ENCODE peak calls at places on chromosomes 7 and 10, in nine cellular contexts. K, A, U, B, F, R, O, W and P are unnamed samples.

GRCh38 chr7:157813741-157814661 is 477.2 kb downstream of the DNAJB6 start:
- DNase-seq in K (no peak), A (no peak), U (no peak), B (no peak), F (no peak), R (no peak), O (no peak), W (no peak), P (no peak)

GRCh38 chr7:31336202-31337035 is 4.1 kb downstream of the NEUROD6 start:
- DNase-seq in K (no peak), A (no peak), U (no peak), B (no peak), F (no peak), R (no peak), O (no peak), W (no peak), P (no peak)

GRCh38 chr10:69731184-69731583 is 70.5 kb upstream of the COL13A1 start:
- DNase-seq in K (peak), A (no peak), U (no peak), B (no peak), F (no peak), R (peak), O (no peak), W (peak), P (peak)

GRCh38 chr10:34432589-34432988 is 382.5 kb downstream of the PARD3 start:
- DNase-seq in K (no peak), A (no peak), U (no peak), B (peak), F (no peak), R (no peak), O (no peak), W (no peak), P (no peak)

GRCh38 chr7:40840990-40841389 is 706.2 kb downstream of the SUGCT start:
- DNase-seq in K (no peak), A (no peak), U (no peak), B (no peak), F (no peak), R (no peak), O (no peak), W (no peak), P (no peak)

GRCh38 chr10:132972149-132972985 is 30.0 kb upstream of the CFAP46 start:
- DNase-seq in K (no peak), A (no peak), U (no peak), B (no peak), F (no peak), R (no peak), O (no peak), W (no peak), P (no peak)

GRCh38 chr7:834277-834676 is 2.0 kb downstream of the SUN1 start:
- DNase-seq in K (no peak), A (no peak), U (no peak), B (no peak), F (no peak), R (no peak), O (no peak), W (no peak), P (no peak)

GRCh38 chr7:29080803-29081202 is 65.5 kb downstream of the CPVL start:
- DNase-seq in K (no peak), A (no peak), U (no peak), B (peak), F (no peak), R (no peak), O (no peak), W (no peak), P (no peak)

GRCh38 chr7:47441796-47442744 is 139.8 kb downstream of the TNS3 start:
- DNase-seq in K (peak), A (no peak), U (no peak), B (no peak), F (no peak), R (peak), O (no peak), W (peak), P (peak)

GRCh38 chr10:27448926-27449325 is 55.2 kb upstream of the RAB18 start:
- DNase-seq in K (peak), A (no peak), U (no peak), B (peak), F (peak), R (peak), O (no peak), W (peak), P (no peak)

GRCh38 chr7:101884671-101885596 is 67.5 kb downstream of the CUX1 start:
- DNase-seq in K (no peak), A (peak), U (peak), B (no peak), F (no peak), R (no peak), O (peak), W (no peak), P (peak)

GRCh38 chr7:37045786-37046185 is 321.5 kb upstream of the AOAH start:
- DNase-seq in K (no peak), A (no peak), U (no peak), B (no peak), F (no peak), R (no peak), O (no peak), W (no peak), P (peak)

GRCh38 chr7:150369740-150370501 is 1.3 kb downstream of the REPIN1 start:
- DNase-seq in K (no peak), A (no peak), U (no peak), B (no peak), F (no peak), R (no peak), O (no peak), W (no peak), P (no peak)

GRCh38 chr7:150371131-150371995 is 2.7 kb downstream of the REPIN1 start:
- DNase-seq in K (no peak), A (no peak), U (no peak), B (no peak), F (no peak), R (no peak), O (no peak), W (no peak), P (no peak)

GRCh38 chr7:150371996-150372270 is 3.3 kb downstream of the REPIN1 start:
- DNase-seq in K (no peak), A (no peak), U (no peak), B (no peak), F (no peak), R (no peak), O (no peak), W (no peak), P (no peak)

GRCh38 chr7:150368884-150369739 is 490 bp downstream of the REPIN1 start:
- DNase-seq in K (peak), A (peak), U (peak), B (no peak), F (peak), R (no peak), O (peak), W (peak), P (peak)

DNA sequence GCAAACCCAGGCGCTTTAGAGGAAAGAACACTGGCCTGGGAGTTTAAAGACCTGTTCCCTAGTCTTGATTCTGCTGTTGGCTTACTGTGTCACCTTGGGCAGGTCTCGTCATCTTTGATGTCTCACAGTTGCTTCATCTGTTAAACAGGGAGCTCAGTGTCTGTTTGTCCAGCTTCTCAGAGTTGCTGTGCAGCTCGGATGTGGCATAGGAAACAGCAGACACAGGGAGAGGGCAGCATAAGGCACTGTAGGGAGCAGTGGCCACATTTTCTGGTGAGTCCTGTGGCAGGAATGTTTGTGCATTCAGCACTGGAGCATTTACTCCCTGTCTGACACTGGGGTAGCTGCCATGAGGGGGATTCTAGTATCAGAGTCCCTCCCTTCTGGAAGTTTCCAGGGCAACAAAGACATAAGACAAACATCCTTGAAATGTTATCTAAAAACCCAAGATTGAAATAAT is 2.0 kb downstream of the REPIN1 start:
- DNase-seq in K (peak), A (no peak), U (no peak), B (no peak), F (peak), R (peak), O (no peak), W (peak), P (no peak)
- TF ChIP-seq CTCF in K (no peak), A (no peak), U (no peak), B (no peak), F (no peak), R (no peak), O (no peak), W (peak), P (no peak)

DNA sequence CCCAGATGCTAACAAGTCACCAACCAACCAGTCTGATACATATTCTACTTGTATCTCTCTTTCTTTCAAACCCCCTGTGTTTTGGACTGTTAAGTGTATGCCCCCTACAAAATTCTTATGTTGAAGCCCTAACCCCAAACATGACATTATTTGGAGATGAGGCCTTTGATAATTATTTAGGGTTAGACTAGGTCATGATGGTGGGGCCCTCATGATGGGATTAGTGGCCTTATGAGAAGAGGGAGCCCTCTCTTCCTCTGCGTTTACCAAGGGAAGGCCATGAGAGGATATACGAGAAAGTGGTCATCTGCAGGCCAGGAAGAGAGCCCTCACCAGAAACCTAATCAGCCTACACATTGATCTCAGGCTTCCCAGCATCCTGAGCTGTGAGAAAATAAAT is 2.5 kb downstream of the RAPGEF5 start:
- DNase-seq in K (no peak), A (no peak), U (no peak), B (no peak), F (no peak), R (no peak), O (no peak), W (no peak), P (no peak)
- H3K4me3 ChIP-seq in K (no peak), A (peak), U (no peak), B (no peak), F (peak), R (no peak), O (no peak), W (no peak), P (no peak)

GRCh38 chr10:58712982-58713381 is 200.3 kb downstream of the BICC1 start:
- DNase-seq in K (no peak), A (no peak), U (no peak), B (no peak), F (no peak), R (peak), O (no peak), W (no peak), P (no peak)
- TF ChIP-seq CTCF in K (no peak), A (no peak), U (no peak), B (peak), F (no peak), R (peak), O (no peak), W (peak), P (peak)

GRCh38 chr10:17021661-17022060 is 108.0 kb downstream of the CUBN start:
- DNase-seq in K (peak), A (no peak), U (no peak), B (no peak), F (no peak), R (no peak), O (no peak), W (no peak), P (no peak)

GRCh38 chr10:17022898-17023297 is 106.7 kb downstream of the CUBN start:
- DNase-seq in K (peak), A (no peak), U (no peak), B (no peak), F (no peak), R (peak), O (no peak), W (no peak), P (peak)

GRCh38 chr10:17022399-17022798 is 107.2 kb downstream of the CUBN start:
- DNase-seq in K (no peak), A (no peak), U (no peak), B (no peak), F (no peak), R (no peak), O (no peak), W (no peak), P (no peak)

GRCh38 chr10:17024461-17024860 is 105.2 kb downstream of the CUBN start:
- DNase-seq in K (no peak), A (no peak), U (no peak), B (no peak), F (no peak), R (no peak), O (no peak), W (no peak), P (no peak)

DNA sequence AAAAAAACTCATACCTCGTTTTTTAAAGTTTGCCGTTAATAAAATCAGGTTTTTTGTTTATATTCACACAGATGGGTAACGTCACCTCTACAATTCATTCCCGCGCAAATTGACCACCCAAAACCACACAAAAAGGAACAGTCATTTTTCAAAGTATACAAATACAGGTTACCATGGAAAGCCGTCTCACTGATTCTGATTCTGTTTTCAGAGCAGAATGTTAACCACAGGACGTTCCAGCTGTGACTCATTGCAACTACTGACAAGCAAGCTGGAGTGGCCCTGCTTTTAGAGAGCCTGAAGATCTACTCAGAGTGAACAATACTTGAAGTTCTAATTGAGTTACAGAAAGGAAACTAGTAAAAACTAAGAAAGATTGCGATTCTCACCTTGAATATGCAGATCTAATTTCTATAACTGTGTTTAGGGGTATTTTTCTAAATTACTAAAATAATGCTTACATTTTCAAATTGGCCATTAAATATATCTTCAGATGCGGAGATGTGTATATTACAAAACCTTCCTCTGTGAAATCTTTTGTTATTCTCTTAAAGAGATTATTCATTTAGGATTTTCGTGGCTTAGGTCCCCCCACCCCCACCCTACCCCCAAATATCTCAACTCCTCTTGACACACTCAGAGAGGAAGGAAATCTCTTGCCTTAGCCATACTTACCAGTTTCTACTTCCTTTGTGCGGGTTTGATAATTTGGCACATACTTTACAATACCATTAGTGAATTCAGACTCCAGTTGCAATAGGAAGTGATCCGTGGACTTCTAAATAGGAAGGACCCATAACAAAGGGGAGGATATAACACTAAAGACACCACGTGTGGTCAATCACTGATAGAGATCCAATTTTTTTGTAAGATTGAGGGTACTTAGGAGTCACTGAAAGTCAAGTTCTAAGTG is 106.0 kb downstream of the CUBN start:
- DNase-seq in K (peak), A (peak), U (peak), B (peak), F (peak), R (peak), O (peak), W (peak), P (peak)
- H3K4me3 ChIP-seq in K (peak), A (no peak), U (no peak), B (no peak), F (no peak), R (no peak), O (no peak), W (no peak), P (no peak)

GRCh38 chr10:50614444-50615137 is 9.2 kb downstream of the SGMS1 start:
- DNase-seq in K (no peak), A (peak), U (peak), B (no peak), F (peak), R (no peak), O (peak), W (no peak), P (no peak)
- TF ChIP-seq CTCF in K (no peak), A (peak), U (peak), B (peak), F (peak), R (peak), O (peak), W (peak), P (no peak)